ENCODE peak calls at places on chromosomes 4 and X, in seven cellular contexts. One of them, this sample, is unnamed.

GRCh38 chr4:109977854-109978501 is 65.3 kb downstream of the EGF start:
- DNase-seq in AG04450: no peak
- DNase-seq in pancreas: no peak
- DNase-seq in neural progenitor cell: peak; percentile 38
- DNase-seq in ovary: no peak
- DNase-seq in CD8-positive, alpha-beta T cell: no peak
- DNase-seq in right atrium auricular region: no peak
- DNase-seq in this sample: no peak

GRCh38 chr4:26257850-26258249 is 63.0 kb upstream of the RBPJ start:
- DNase-seq in neural progenitor cell: no peak
- DNase-seq in CD8-positive, alpha-beta T cell: no peak
- DNase-seq in ovary: no peak
- DNase-seq in AG04450: no peak
- DNase-seq in right atrium auricular region: no peak
- DNase-seq in pancreas: no peak
- DNase-seq in this sample: no peak

GRCh38 chrX:154717824-154718223 is 33.1 kb downstream of the GAB3 start:
- DNase-seq in CD8-positive, alpha-beta T cell: no peak
- DNase-seq in AG04450: no peak
- DNase-seq in pancreas: no peak
- DNase-seq in neural progenitor cell: no peak
- DNase-seq in ovary: no peak
- DNase-seq in right atrium auricular region: no peak
- DNase-seq in this sample: no peak

GRCh38 chr4:78747328-78747946 is 28.7 kb upstream of the BMP2K start:
- DNase-seq in neural progenitor cell: no peak
- DNase-seq in AG04450: peak; percentile 64
- DNase-seq in CD8-positive, alpha-beta T cell: no peak
- DNase-seq in pancreas: no peak
- DNase-seq in right atrium auricular region: no peak
- DNase-seq in ovary: no peak
- DNase-seq in this sample: no peak

GRCh38 chrX:51496501-51497291 is at the start of gene NUDT11:
- DNase-seq in CD8-positive, alpha-beta T cell: peak; percentile 2
- DNase-seq in neural progenitor cell: peak; percentile 89
- DNase-seq in pancreas: peak; percentile 61
- DNase-seq in right atrium auricular region: no peak
- DNase-seq in ovary: peak; percentile 72
- DNase-seq in AG04450: no peak
- DNase-seq in this sample: peak; percentile 74

GRCh38 chr4:160202802-160203201 is 1099.9 kb downstream of the RAPGEF2 start:
- DNase-seq in right atrium auricular region: no peak
- DNase-seq in ovary: no peak
- DNase-seq in neural progenitor cell: no peak
- DNase-seq in AG04450: no peak
- DNase-seq in pancreas: no peak
- DNase-seq in CD8-positive, alpha-beta T cell: no peak
- DNase-seq in this sample: no peak

GRCh38 chr4:2786152-2786671 is 6.7 kb upstream of the SH3BP2 start:
- DNase-seq in pancreas: no peak
- DNase-seq in CD8-positive, alpha-beta T cell: no peak
- DNase-seq in ovary: no peak
- DNase-seq in right atrium auricular region: no peak
- DNase-seq in neural progenitor cell: no peak
- DNase-seq in AG04450: no peak
- DNase-seq in this sample: peak; percentile 70

GRCh38 chrX:40808203-40808602 is 72.9 kb upstream of the MED14 start:
- DNase-seq in pancreas: no peak
- DNase-seq in AG04450: no peak
- DNase-seq in CD8-positive, alpha-beta T cell: no peak
- DNase-seq in right atrium auricular region: no peak
- DNase-seq in neural progenitor cell: no peak
- DNase-seq in ovary: no peak
- DNase-seq in this sample: no peak

GRCh38 chr4:137267024-137267423 is 265.3 kb downstream of the PCDH18 start:
- DNase-seq in right atrium auricular region: no peak
- DNase-seq in pancreas: no peak
- DNase-seq in AG04450: no peak
- DNase-seq in CD8-positive, alpha-beta T cell: no peak
- DNase-seq in ovary: no peak
- DNase-seq in neural progenitor cell: no peak
- DNase-seq in this sample: no peak

GRCh38 chr4:104971458-104971857 is 175.2 kb upstream of the TET2 start:
- DNase-seq in CD8-positive, alpha-beta T cell: no peak
- DNase-seq in pancreas: no peak
- DNase-seq in AG04450: no peak
- DNase-seq in neural progenitor cell: no peak
- DNase-seq in ovary: no peak
- DNase-seq in right atrium auricular region: no peak
- DNase-seq in this sample: no peak

GRCh38 chr4:142168181-142168580 is 531.8 kb downstream of the IL15 start:
- DNase-seq in pancreas: no peak
- DNase-seq in neural progenitor cell: no peak
- DNase-seq in AG04450: no peak
- DNase-seq in CD8-positive, alpha-beta T cell: no peak
- DNase-seq in ovary: no peak
- DNase-seq in right atrium auricular region: no peak
- DNase-seq in this sample: no peak

GRCh38 chrX:107760304-107761077 is 15.1 kb downstream of the TSC22D3 start:
- DNase-seq in AG04450: no peak
- DNase-seq in pancreas: no peak
- DNase-seq in neural progenitor cell: no peak
- DNase-seq in CD8-positive, alpha-beta T cell: no peak
- DNase-seq in right atrium auricular region: no peak
- DNase-seq in ovary: no peak
- DNase-seq in this sample: no peak
- H3K27ac ChIP-seq in AG04450: no peak overlapping the region
- H3K27ac ChIP-seq in pancreas: no peak overlapping the region
- H3K27ac ChIP-seq in neural progenitor cell: no peak overlapping the region
- H3K27ac ChIP-seq in CD8-positive, alpha-beta T cell: no peak overlapping the region
- H3K27ac ChIP-seq in right atrium auricular region: no peak overlapping the region
- H3K27ac ChIP-seq in ovary: no peak overlapping the region
- H3K27ac ChIP-seq in this sample: no peak overlapping the region

DNA sequence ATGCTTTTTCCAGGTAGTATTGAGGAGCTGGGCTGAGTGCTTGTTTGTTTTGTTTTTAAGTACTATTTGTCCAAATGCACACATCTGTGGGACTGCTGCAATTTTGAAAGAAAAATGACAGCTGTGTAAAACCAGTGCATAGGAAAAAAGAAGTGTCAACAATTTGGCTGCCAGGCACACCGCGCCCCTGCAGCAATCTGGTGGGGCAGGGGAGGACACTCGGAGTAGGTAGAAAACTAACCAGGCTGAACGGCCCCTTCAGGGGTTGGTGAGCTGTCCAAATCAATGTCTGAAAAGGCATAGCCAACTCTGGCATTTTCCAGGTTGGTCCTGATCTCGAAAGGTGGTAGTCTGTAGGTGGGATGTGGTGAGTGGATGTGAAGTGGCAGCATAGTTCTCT is 1.1 kb downstream of the LDOC1 start:
- DNase-seq in neural progenitor cell: no peak
- DNase-seq in pancreas: no peak
- DNase-seq in right atrium auricular region: no peak
- DNase-seq in ovary: no peak
- DNase-seq in AG04450: no peak
- DNase-seq in CD8-positive, alpha-beta T cell: no peak
- DNase-seq in this sample: no peak
- H3K4me3 ChIP-seq in neural progenitor cell: peak overlapping the region; percentile 60
- H3K4me3 ChIP-seq in pancreas: no peak overlapping the region
- H3K4me3 ChIP-seq in right atrium auricular region: no peak overlapping the region
- H3K4me3 ChIP-seq in ovary: peak overlapping the region; percentile 57
- H3K4me3 ChIP-seq in AG04450: peak overlapping the region; percentile 79
- H3K4me3 ChIP-seq in CD8-positive, alpha-beta T cell: no peak overlapping the region
- H3K4me3 ChIP-seq in this sample: peak overlapping the region; percentile 85

DNA sequence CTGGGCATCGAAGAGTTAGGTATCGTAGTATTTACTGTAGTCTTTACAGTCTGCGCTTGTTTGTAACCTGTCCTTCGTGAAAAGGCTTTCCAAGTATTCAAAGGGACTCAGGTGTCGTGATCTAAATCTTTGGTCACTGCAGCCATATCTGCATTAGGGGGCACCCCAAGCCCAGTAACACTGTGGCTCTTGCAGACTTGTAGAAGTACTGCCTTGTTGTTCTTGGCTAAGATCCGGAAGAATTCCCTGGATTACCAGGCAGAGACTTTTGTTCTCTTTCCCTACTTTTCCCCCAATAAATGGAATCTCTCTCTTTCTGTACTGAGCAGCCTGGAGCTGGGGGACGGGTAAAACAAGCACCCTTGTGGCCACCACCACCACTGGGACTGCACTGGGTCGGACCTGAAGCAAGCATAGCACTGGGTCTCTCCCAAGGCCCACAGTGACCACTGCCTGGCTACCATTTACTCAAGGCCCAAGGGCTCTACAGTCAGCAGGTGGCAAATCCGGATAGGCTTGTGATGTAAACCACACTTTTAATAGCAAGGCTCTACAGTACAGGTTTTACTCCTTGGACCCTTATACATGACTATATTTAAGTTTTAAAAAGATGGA is 12.0 kb downstream of the CXorf58 start:
- DNase-seq in neural progenitor cell: peak; percentile 74
- DNase-seq in ovary: no peak
- DNase-seq in CD8-positive, alpha-beta T cell: no peak
- DNase-seq in AG04450: no peak
- DNase-seq in pancreas: no peak
- DNase-seq in right atrium auricular region: no peak
- DNase-seq in this sample: no peak
- TF ChIP-seq CTCF in neural progenitor cell: peak; percentile 67
- TF ChIP-seq CTCF in ovary: no peak
- TF ChIP-seq CTCF in CD8-positive, alpha-beta T cell: no peak
- TF ChIP-seq CTCF in AG04450: no peak
- TF ChIP-seq CTCF in pancreas: no peak
- TF ChIP-seq CTCF in right atrium auricular region: no peak
- TF ChIP-seq CTCF in this sample: no peak

GRCh38 chrX:123331349-123331748 is 147.3 kb downstream of the GRIA3 start:
- DNase-seq in neural progenitor cell: no peak
- DNase-seq in ovary: no peak
- DNase-seq in CD8-positive, alpha-beta T cell: no peak
- DNase-seq in pancreas: no peak
- DNase-seq in AG04450: no peak
- DNase-seq in right atrium auricular region: no peak
- DNase-seq in this sample: no peak

GRCh38 chrX:123324628-123325027 is 140.6 kb downstream of the GRIA3 start:
- DNase-seq in CD8-positive, alpha-beta T cell: no peak
- DNase-seq in AG04450: no peak
- DNase-seq in neural progenitor cell: no peak
- DNase-seq in pancreas: no peak
- DNase-seq in right atrium auricular region: no peak
- DNase-seq in ovary: no peak
- DNase-seq in this sample: no peak

GRCh38 chrX:123331859-123332258 is 147.8 kb downstream of the GRIA3 start:
- DNase-seq in CD8-positive, alpha-beta T cell: no peak
- DNase-seq in AG04450: no peak
- DNase-seq in right atrium auricular region: no peak
- DNase-seq in pancreas: no peak
- DNase-seq in ovary: no peak
- DNase-seq in neural progenitor cell: no peak
- DNase-seq in this sample: no peak

GRCh38 chrX:123330229-123330942 is 146.3 kb downstream of the GRIA3 start:
- DNase-seq in pancreas: no peak
- DNase-seq in ovary: no peak
- DNase-seq in CD8-positive, alpha-beta T cell: no peak
- DNase-seq in AG04450: no peak
- DNase-seq in right atrium auricular region: no peak
- DNase-seq in neural progenitor cell: no peak
- DNase-seq in this sample: no peak
- H3K27ac ChIP-seq in pancreas: no peak overlapping the region
- H3K27ac ChIP-seq in ovary: no peak overlapping the region
- H3K27ac ChIP-seq in CD8-positive, alpha-beta T cell: no peak overlapping the region
- H3K27ac ChIP-seq in AG04450: no peak overlapping the region
- H3K27ac ChIP-seq in right atrium auricular region: no peak overlapping the region
- H3K27ac ChIP-seq in neural progenitor cell: no peak overlapping the region
- H3K27ac ChIP-seq in this sample: no peak overlapping the region

GRCh38 chr4:121668368-121669162 is 28.2 kb downstream of the ANXA5 start:
- DNase-seq in pancreas: no peak
- DNase-seq in CD8-positive, alpha-beta T cell: no peak
- DNase-seq in ovary: no peak
- DNase-seq in AG04450: peak; percentile 91
- DNase-seq in right atrium auricular region: no peak
- DNase-seq in neural progenitor cell: no peak
- DNase-seq in this sample: no peak
- H3K4me3 ChIP-seq in pancreas: no peak overlapping the region
- H3K4me3 ChIP-seq in CD8-positive, alpha-beta T cell: no peak overlapping the region
- H3K4me3 ChIP-seq in ovary: no peak overlapping the region
- H3K4me3 ChIP-seq in AG04450: no peak overlapping the region
- H3K4me3 ChIP-seq in right atrium auricular region: no peak overlapping the region
- H3K4me3 ChIP-seq in neural progenitor cell: no peak overlapping the region
- H3K4me3 ChIP-seq in this sample: no peak overlapping the region

GRCh38 chr4:60805500-60806313 is 394.4 kb upstream of the ADGRL3 start:
- DNase-seq in neural progenitor cell: peak; percentile 59
- DNase-seq in ovary: no peak
- DNase-seq in right atrium auricular region: no peak
- DNase-seq in AG04450: no peak
- DNase-seq in CD8-positive, alpha-beta T cell: no peak
- DNase-seq in pancreas: no peak
- DNase-seq in this sample: no peak
- TF ChIP-seq CTCF in neural progenitor cell: peak; percentile 76
- TF ChIP-seq CTCF in ovary: no peak
- TF ChIP-seq CTCF in right atrium auricular region: peak; percentile 48
- TF ChIP-seq CTCF in AG04450: peak; percentile 66
- TF ChIP-seq CTCF in CD8-positive, alpha-beta T cell: no peak
- TF ChIP-seq CTCF in pancreas: peak; percentile 22
- TF ChIP-seq CTCF in this sample: peak; percentile 20

GRCh38 chr4:184408711-184409081 is 65.7 kb downstream of the IRF2 start:
- DNase-seq in neural progenitor cell: no peak
- DNase-seq in right atrium auricular region: no peak
- DNase-seq in ovary: no peak
- DNase-seq in AG04450: no peak
- DNase-seq in CD8-positive, alpha-beta T cell: no peak
- DNase-seq in pancreas: no peak
- DNase-seq in this sample: no peak
- H3K27ac ChIP-seq in neural progenitor cell: peak overlapping the region; percentile 30
- H3K27ac ChIP-seq in right atrium auricular region: peak overlapping the region; percentile 66
- H3K27ac ChIP-seq in ovary: no peak overlapping the region
- H3K27ac ChIP-seq in AG04450: peak overlapping the region; percentile 70
- H3K27ac ChIP-seq in CD8-positive, alpha-beta T cell: no peak overlapping the region
- H3K27ac ChIP-seq in pancreas: no peak overlapping the region
- H3K27ac ChIP-seq in this sample: no peak overlapping the region

GRCh38 chr4:119310826-119311225 is 11.1 kb downstream of the FABP2 start:
- DNase-seq in right atrium auricular region: no peak
- DNase-seq in neural progenitor cell: no peak
- DNase-seq in AG04450: no peak
- DNase-seq in pancreas: no peak
- DNase-seq in ovary: no peak
- DNase-seq in CD8-positive, alpha-beta T cell: no peak
- DNase-seq in this sample: no peak

GRCh38 chr4:119314356-119314755 is 7.6 kb downstream of the FABP2 start:
- DNase-seq in ovary: no peak
- DNase-seq in AG04450: no peak
- DNase-seq in neural progenitor cell: peak; percentile 68
- DNase-seq in right atrium auricular region: no peak
- DNase-seq in pancreas: no peak
- DNase-seq in CD8-positive, alpha-beta T cell: no peak
- DNase-seq in this sample: no peak

GRCh38 chr4:119317996-119318395 is 3.9 kb downstream of the FABP2 start:
- DNase-seq in pancreas: no peak
- DNase-seq in neural progenitor cell: no peak
- DNase-seq in CD8-positive, alpha-beta T cell: no peak
- DNase-seq in right atrium auricular region: no peak
- DNase-seq in AG04450: no peak
- DNase-seq in ovary: no peak
- DNase-seq in this sample: no peak

GRCh38 chr4:119313237-119313636 is 8.7 kb downstream of the FABP2 start:
- DNase-seq in CD8-positive, alpha-beta T cell: no peak
- DNase-seq in right atrium auricular region: no peak
- DNase-seq in pancreas: no peak
- DNase-seq in neural progenitor cell: no peak
- DNase-seq in AG04450: no peak
- DNase-seq in ovary: no peak
- DNase-seq in this sample: no peak

GRCh38 chr4:119315036-119315435 is 6.9 kb downstream of the FABP2 start:
- DNase-seq in ovary: no peak
- DNase-seq in AG04450: no peak
- DNase-seq in right atrium auricular region: no peak
- DNase-seq in CD8-positive, alpha-beta T cell: no peak
- DNase-seq in pancreas: no peak
- DNase-seq in neural progenitor cell: no peak
- DNase-seq in this sample: no peak
- H3K4me3 ChIP-seq in ovary: no peak overlapping the region
- H3K4me3 ChIP-seq in AG04450: no peak overlapping the region
- H3K4me3 ChIP-seq in right atrium auricular region: no peak overlapping the region
- H3K4me3 ChIP-seq in CD8-positive, alpha-beta T cell: no peak overlapping the region
- H3K4me3 ChIP-seq in pancreas: no peak overlapping the region
- H3K4me3 ChIP-seq in neural progenitor cell: no peak overlapping the region
- H3K4me3 ChIP-seq in this sample: no peak overlapping the region